ENCODE peak calls at places on chromosomes 1 and 21, in seven cellular contexts. One of them, this sample, is unnamed.

GRCh38 chr1:71080782-71081696 is at the start of gene ZRANB2:
- DNase-seq in K562: peak; percentile 93
- DNase-seq in Peyer's patch: peak; percentile 96
- DNase-seq in transverse colon: peak; percentile 93
- DNase-seq in IMR-90: peak; percentile 95
- DNase-seq in suprapubic skin: peak; percentile 92
- DNase-seq in A549: peak; percentile 94
- DNase-seq in this sample: peak; percentile 39

GRCh38 chr1:86712088-86712860 is 7.9 kb downstream of the SH3GLB1 start:
- DNase-seq in K562: no peak
- DNase-seq in Peyer's patch: no peak
- DNase-seq in transverse colon: no peak
- DNase-seq in IMR-90: no peak
- DNase-seq in suprapubic skin: no peak
- DNase-seq in A549: no peak
- DNase-seq in this sample: no peak

GRCh38 chr21:41507521-41508414 is at the start of gene TMPRSS2:
- DNase-seq in K562: no peak
- DNase-seq in Peyer's patch: peak; percentile 85
- DNase-seq in transverse colon: peak; percentile 90
- DNase-seq in IMR-90: no peak
- DNase-seq in suprapubic skin: no peak
- DNase-seq in A549: no peak
- DNase-seq in this sample: no peak

GRCh38 chr1:238465449-238465848 is 574.7 kb upstream of the ZP4 start:
- DNase-seq in K562: no peak
- DNase-seq in Peyer's patch: no peak
- DNase-seq in transverse colon: no peak
- DNase-seq in IMR-90: peak; percentile 6
- DNase-seq in suprapubic skin: no peak
- DNase-seq in A549: no peak
- DNase-seq in this sample: no peak

GRCh38 chr21:17438642-17439041 is 74.2 kb upstream of the CXADR start:
- DNase-seq in K562: no peak
- DNase-seq in Peyer's patch: no peak
- DNase-seq in transverse colon: no peak
- DNase-seq in IMR-90: no peak
- DNase-seq in suprapubic skin: no peak
- DNase-seq in A549: no peak
- DNase-seq in this sample: no peak

GRCh38 chr1:3050603-3051002 is 18.4 kb upstream of the PRDM16 start:
- DNase-seq in K562: no peak
- DNase-seq in Peyer's patch: no peak
- DNase-seq in transverse colon: no peak
- DNase-seq in IMR-90: no peak
- DNase-seq in suprapubic skin: no peak
- DNase-seq in A549: no peak
- DNase-seq in this sample: no peak

GRCh38 chr1:215517441-215517891 is 49.6 kb upstream of the KCTD3 start:
- DNase-seq in K562: no peak
- DNase-seq in Peyer's patch: no peak
- DNase-seq in transverse colon: no peak
- DNase-seq in IMR-90: peak; percentile 91
- DNase-seq in suprapubic skin: no peak
- DNase-seq in A549: peak; percentile 28
- DNase-seq in this sample: no peak

GRCh38 chr21:39911286-39911685 is 44.0 kb downstream of the PCP4 start:
- DNase-seq in K562: no peak
- DNase-seq in Peyer's patch: no peak
- DNase-seq in transverse colon: no peak
- DNase-seq in IMR-90: no peak
- DNase-seq in suprapubic skin: no peak
- DNase-seq in A549: no peak
- DNase-seq in this sample: no peak

GRCh38 chr1:95195046-95195445 is 39.0 kb upstream of the RWDD3 start:
- DNase-seq in K562: no peak
- DNase-seq in Peyer's patch: no peak
- DNase-seq in transverse colon: no peak
- DNase-seq in IMR-90: no peak
- DNase-seq in suprapubic skin: no peak
- DNase-seq in A549: no peak
- DNase-seq in this sample: no peak

GRCh38 chr1:83531910-83532309 is 467.0 kb downstream of the TTLL7 start:
- DNase-seq in K562: no peak
- DNase-seq in Peyer's patch: no peak
- DNase-seq in transverse colon: no peak
- DNase-seq in IMR-90: no peak
- DNase-seq in suprapubic skin: no peak
- DNase-seq in A549: no peak
- DNase-seq in this sample: no peak

GRCh38 chr1:75083223-75083622 is 51.0 kb upstream of the LHX8 start:
- DNase-seq in K562: no peak
- DNase-seq in Peyer's patch: no peak
- DNase-seq in transverse colon: no peak
- DNase-seq in IMR-90: no peak
- DNase-seq in suprapubic skin: no peak
- DNase-seq in A549: no peak
- DNase-seq in this sample: no peak

GRCh38 chr1:75085931-75086330 is 48.3 kb upstream of the LHX8 start:
- DNase-seq in K562: no peak
- DNase-seq in Peyer's patch: no peak
- DNase-seq in transverse colon: no peak
- DNase-seq in IMR-90: no peak
- DNase-seq in suprapubic skin: no peak
- DNase-seq in A549: no peak
- DNase-seq in this sample: no peak

GRCh38 chr1:75087278-75087677 is 46.9 kb upstream of the LHX8 start:
- DNase-seq in K562: no peak
- DNase-seq in Peyer's patch: no peak
- DNase-seq in transverse colon: no peak
- DNase-seq in IMR-90: no peak
- DNase-seq in suprapubic skin: no peak
- DNase-seq in A549: no peak
- DNase-seq in this sample: no peak

GRCh38 chr1:75079535-75080290 is 54.5 kb upstream of the LHX8 start:
- DNase-seq in K562: no peak
- DNase-seq in Peyer's patch: no peak
- DNase-seq in transverse colon: no peak
- DNase-seq in IMR-90: no peak
- DNase-seq in suprapubic skin: no peak
- DNase-seq in A549: no peak
- DNase-seq in this sample: no peak

DNA sequence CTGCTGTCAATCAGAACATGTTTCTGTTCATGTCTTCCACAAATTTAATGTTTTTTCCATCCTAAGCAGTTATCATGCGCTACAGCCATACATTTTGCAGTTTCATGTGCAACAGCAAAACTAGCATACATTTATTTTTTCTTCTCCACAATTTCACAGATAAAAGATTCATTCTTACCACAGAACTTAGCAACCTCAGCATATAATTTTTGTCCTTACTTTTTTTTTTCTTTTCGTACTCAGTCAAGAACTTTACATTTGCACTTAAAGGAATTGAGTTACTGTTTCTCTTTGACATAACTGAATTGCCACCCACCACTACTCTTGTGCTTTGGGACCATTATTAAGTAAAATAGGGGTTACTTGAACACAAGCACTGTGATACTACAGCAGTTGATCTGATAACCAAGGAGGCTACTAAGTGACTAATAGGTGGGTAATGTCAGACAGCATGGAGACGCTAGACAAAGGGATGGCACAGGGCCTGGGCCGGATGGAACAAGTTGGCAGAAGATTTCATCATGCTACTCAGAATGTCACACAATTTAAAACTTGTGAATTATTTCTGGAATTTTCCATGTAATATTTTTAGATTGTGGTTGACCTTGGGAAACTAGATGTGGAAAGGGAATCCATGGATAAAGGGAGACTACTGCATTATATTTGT is 50.2 kb upstream of the LHX8 start:
- DNase-seq in K562: no peak
- DNase-seq in Peyer's patch: no peak
- DNase-seq in transverse colon: no peak
- DNase-seq in IMR-90: no peak
- DNase-seq in suprapubic skin: no peak
- DNase-seq in A549: peak; percentile 38
- DNase-seq in this sample: no peak
- TF ChIP-seq POLR2A in K562: no peak
- TF ChIP-seq POLR2A in Peyer's patch: no peak
- TF ChIP-seq POLR2A in transverse colon: no peak
- TF ChIP-seq POLR2A in IMR-90: no peak
- TF ChIP-seq POLR2A in suprapubic skin: no peak
- TF ChIP-seq POLR2A in A549: no peak
- TF ChIP-seq POLR2A in this sample: no peak

GRCh38 chr1:51635611-51636010 is 18.7 kb downstream of the OSBPL9 start:
- DNase-seq in K562: no peak
- DNase-seq in Peyer's patch: no peak
- DNase-seq in transverse colon: no peak
- DNase-seq in IMR-90: no peak
- DNase-seq in suprapubic skin: no peak
- DNase-seq in A549: no peak
- DNase-seq in this sample: no peak
- H3K27ac ChIP-seq in K562: no peak overlapping the region
- H3K27ac ChIP-seq in Peyer's patch: peak overlapping the region; percentile 37
- H3K27ac ChIP-seq in transverse colon: no peak overlapping the region
- H3K27ac ChIP-seq in IMR-90: no peak overlapping the region
- H3K27ac ChIP-seq in suprapubic skin: no peak overlapping the region
- H3K27ac ChIP-seq in A549: peak overlapping the region; percentile 80
- H3K27ac ChIP-seq in this sample: no peak overlapping the region

DNA sequence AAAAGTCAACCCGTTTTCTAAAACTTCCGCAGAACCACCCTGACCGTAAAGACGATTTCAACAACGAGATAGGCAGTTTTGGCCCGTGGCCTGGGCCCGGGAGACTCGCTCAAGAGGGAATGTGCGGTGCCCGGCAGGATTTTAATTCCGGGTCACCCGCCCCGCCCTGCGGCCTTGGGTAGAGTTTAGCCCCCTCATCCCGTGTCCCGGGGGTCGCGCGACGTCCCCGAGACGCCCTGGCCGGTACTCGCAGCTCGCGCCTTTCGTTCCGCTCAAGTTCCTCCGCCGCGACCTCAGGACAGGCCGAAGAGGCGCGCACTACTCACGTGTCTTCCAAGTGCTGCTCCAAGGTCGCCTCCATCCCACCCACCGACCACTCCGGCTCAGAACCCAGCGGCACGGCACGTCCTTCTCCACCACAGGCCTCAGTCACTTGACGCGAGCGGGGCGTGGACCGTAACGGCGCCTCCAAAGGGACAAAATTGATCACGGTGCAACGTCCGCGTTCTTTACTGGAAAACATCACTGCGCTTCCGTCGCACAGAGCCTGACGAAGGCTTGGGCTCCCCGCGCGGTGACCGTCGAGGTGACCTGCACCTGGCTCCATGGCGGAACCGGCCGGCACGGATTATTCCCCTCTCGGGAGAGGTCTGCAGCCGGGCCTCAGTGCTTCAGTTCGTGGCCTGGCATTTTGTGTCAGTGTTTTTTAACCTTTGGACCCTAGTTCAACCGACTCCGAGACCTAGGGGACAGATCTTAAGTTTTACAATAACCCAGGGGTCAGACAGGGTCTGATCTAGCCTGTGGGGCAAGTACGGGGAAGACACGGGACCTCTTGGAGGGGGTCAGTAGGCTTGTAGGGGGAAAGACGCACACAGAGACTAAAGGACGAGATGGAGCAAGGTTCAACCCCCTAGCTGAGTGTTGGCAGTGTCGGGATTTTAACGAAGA is at the start of gene LAMTOR5:
- DNase-seq in K562: peak; percentile 85
- DNase-seq in Peyer's patch: peak; percentile 97
- DNase-seq in transverse colon: peak; percentile 95
- DNase-seq in IMR-90: peak; percentile 92
- DNase-seq in suprapubic skin: peak; percentile 97
- DNase-seq in A549: peak; percentile 94
- DNase-seq in this sample: peak; percentile 55
- TF ChIP-seq POLR2A in K562: peak; percentile 97
- TF ChIP-seq POLR2A in Peyer's patch: peak; percentile 85
- TF ChIP-seq POLR2A in transverse colon: peak; percentile 95
- TF ChIP-seq POLR2A in IMR-90: peak; percentile 89
- TF ChIP-seq POLR2A in suprapubic skin: no peak
- TF ChIP-seq POLR2A in A549: peak; percentile 69
- TF ChIP-seq POLR2A in this sample: peak; percentile 84

GRCh38 chr1:40076895-40077312 is 20.1 kb downstream of the PPT1 start:
- DNase-seq in K562: peak; percentile 44
- DNase-seq in Peyer's patch: no peak
- DNase-seq in transverse colon: no peak
- DNase-seq in IMR-90: peak; percentile 90
- DNase-seq in suprapubic skin: no peak
- DNase-seq in A549: no peak
- DNase-seq in this sample: no peak
- H3K27ac ChIP-seq in K562: peak overlapping the region; percentile 68
- H3K27ac ChIP-seq in Peyer's patch: no peak overlapping the region
- H3K27ac ChIP-seq in transverse colon: peak overlapping the region; percentile 66
- H3K27ac ChIP-seq in IMR-90: peak overlapping the region; percentile 51
- H3K27ac ChIP-seq in suprapubic skin: peak overlapping the region; percentile 15
- H3K27ac ChIP-seq in A549: no peak overlapping the region
- H3K27ac ChIP-seq in this sample: peak overlapping the region; percentile 40

GRCh38 chr1:36517019-36517387 is 34.3 kb upstream of the CSF3R start:
- DNase-seq in K562: no peak
- DNase-seq in Peyer's patch: no peak
- DNase-seq in transverse colon: no peak
- DNase-seq in IMR-90: no peak
- DNase-seq in suprapubic skin: no peak
- DNase-seq in A549: no peak
- DNase-seq in this sample: no peak
- TF ChIP-seq POLR2A in K562: no peak
- TF ChIP-seq POLR2A in Peyer's patch: no peak
- TF ChIP-seq POLR2A in transverse colon: no peak
- TF ChIP-seq POLR2A in IMR-90: no peak
- TF ChIP-seq POLR2A in suprapubic skin: no peak
- TF ChIP-seq POLR2A in A549: no peak
- TF ChIP-seq POLR2A in this sample: no peak

DNA sequence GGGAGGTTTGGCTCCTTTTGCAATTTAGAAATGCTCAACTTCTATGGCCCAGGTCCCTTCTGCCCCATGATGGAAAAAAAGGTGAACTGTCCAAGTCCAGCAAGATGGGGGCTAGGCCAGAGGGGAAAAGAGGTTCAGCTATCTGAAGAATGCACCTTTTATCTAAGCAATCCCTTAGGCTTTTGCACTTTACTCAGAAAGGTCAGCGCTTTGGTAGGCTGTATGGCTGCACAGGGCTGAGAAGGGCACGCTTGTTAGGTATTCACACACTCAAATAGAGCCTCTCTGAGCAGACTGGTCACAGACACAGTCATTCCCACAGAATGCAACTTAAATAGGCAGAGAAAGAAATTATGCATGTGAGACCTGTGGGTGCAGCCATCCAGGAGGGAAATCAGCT is 31.0 kb downstream of the KANK4 start:
- DNase-seq in K562: no peak
- DNase-seq in Peyer's patch: no peak
- DNase-seq in transverse colon: no peak
- DNase-seq in IMR-90: no peak
- DNase-seq in suprapubic skin: no peak
- DNase-seq in A549: no peak
- DNase-seq in this sample: no peak
- H3K27ac ChIP-seq in K562: no peak overlapping the region
- H3K27ac ChIP-seq in Peyer's patch: no peak overlapping the region
- H3K27ac ChIP-seq in transverse colon: no peak overlapping the region
- H3K27ac ChIP-seq in IMR-90: no peak overlapping the region
- H3K27ac ChIP-seq in suprapubic skin: no peak overlapping the region
- H3K27ac ChIP-seq in A549: no peak overlapping the region
- H3K27ac ChIP-seq in this sample: no peak overlapping the region

This sample was measured in esophagus squamous epithelium.